ENCODE peak calls at places on chromosomes 6 and 20, in seven cellular contexts. T, R, B, Y, G, J and P are unnamed samples.
A peak's percentile ranks its signal among the peaks of the same experiment; 100 is the strongest.

GRCh38 chr20:33929917-33930316 is 63.8 kb upstream of the RALY start:
- DNase-seq in T (no peak), R (no peak), B (no peak), Y (no peak), G (no peak), J (no peak), P (no peak)

GRCh38 chr6:127290391-127290963 is 23.8 kb downstream of the RNF146 start:
- DNase-seq in T (no peak), R (no peak), B (no peak), Y (no peak), G (no peak), J (no peak), P (no peak)

GRCh38 chr6:1625352-1625773 is 15.6 kb downstream of the FOXC1 start:
- DNase-seq in T (no peak), R (no peak), B (no peak), Y (no peak), G (no peak), J (no peak), P (no peak)

GRCh38 chr20:47389867-47390347 is 33.4 kb upstream of the ZMYND8 start:
- DNase-seq in T (no peak), R (no peak), B (no peak), Y (no peak), G (no peak), J (peak; percentile 62), P (no peak)

GRCh38 chr6:22026160-22026678 is 270.6 kb downstream of the PRL start:
- DNase-seq in T (no peak), R (no peak), B (no peak), Y (no peak), G (no peak), J (no peak), P (no peak)

GRCh38 chr20:47964174-47964573 is 178.9 kb upstream of the SULF2 start:
- DNase-seq in T (no peak), R (no peak), B (no peak), Y (no peak), G (no peak), J (no peak), P (no peak)

GRCh38 chr20:61749406-61750075 is 316.1 kb downstream of the TAF4 start:
- DNase-seq in T (no peak), R (no peak), B (no peak), Y (no peak), G (no peak), J (no peak), P (no peak)

GRCh38 chr20:51500311-51500710 is 42.2 kb downstream of the NFATC2 start:
- DNase-seq in T (peak; percentile 62), R (no peak), B (no peak), Y (no peak), G (no peak), J (no peak), P (no peak)

GRCh38 chr6:107114872-107115694 is at the start of gene BEND3:
- DNase-seq in T (peak; percentile 47), R (peak; percentile 40), B (peak; percentile 23), Y (peak; percentile 32), G (peak; percentile 38), J (no peak), P (peak; percentile 70)

GRCh38 chr6:30075094-30075986 is at the start of gene RNF39:
- DNase-seq in T (no peak), R (no peak), B (peak; percentile 16), Y (no peak), G (peak; percentile 42), J (no peak), P (no peak)

GRCh38 chr20:62739581-62740285 is 31.1 kb downstream of the NTSR1 start:
- DNase-seq in T (peak; percentile 38), R (peak; percentile 20), B (peak; percentile 32), Y (no peak), G (peak; percentile 67), J (no peak), P (no peak)

GRCh38 chr20:48035961-48036731 is 250.9 kb upstream of the SULF2 start:
- DNase-seq in T (no peak), R (no peak), B (no peak), Y (no peak), G (no peak), J (no peak), P (no peak)

GRCh38 chr6:153130515-153131036 is 506 bp downstream of the RGS17 start:
- DNase-seq in T (no peak), R (no peak), B (no peak), Y (no peak), G (no peak), J (no peak), P (no peak)

GRCh38 chr6:103280417-103280816 is 1579.3 kb downstream of the HACE1 start:
- DNase-seq in T (no peak), R (no peak), B (no peak), Y (no peak), G (no peak), J (no peak), P (no peak)

GRCh38 chr20:34493646-34494045 is 22.6 kb upstream of the DYNLRB1 start:
- DNase-seq in T (no peak), R (no peak), B (no peak), Y (no peak), G (no peak), J (no peak), P (no peak)

GRCh38 chr6:131811510-131811909 is 3.7 kb downstream of the ENPP1 start:
- DNase-seq in T (no peak), R (no peak), B (no peak), Y (no peak), G (no peak), J (no peak), P (no peak)

GRCh38 chr20:32681175-32682084 is 7.7 kb upstream of the C20orf203 start:
- DNase-seq in T (no peak), R (no peak), B (no peak), Y (no peak), G (no peak), J (no peak), P (no peak)

GRCh38 chr20:64207641-64208590 is 43.7 kb downstream of the MYT1 start:
- DNase-seq in T (no peak), R (no peak), B (no peak), Y (no peak), G (no peak), J (no peak), P (no peak)

GRCh38 chr20:44720994-44721784 is 6.0 kb downstream of the CCN5 start:
- DNase-seq in T (no peak), R (no peak), B (no peak), Y (peak; percentile 66), G (no peak), J (no peak), P (peak; percentile 78)

GRCh38 chr20:46557231-46557956 is 6.9 kb upstream of the OCSTAMP start:
- DNase-seq in T (no peak), R (no peak), B (no peak), Y (no peak), G (no peak), J (no peak), P (no peak)

GRCh38 chr6:4176907-4177306 is 41.5 kb upstream of the ECI2 start:
- DNase-seq in T (no peak), R (no peak), B (no peak), Y (no peak), G (no peak), J (no peak), P (no peak)

GRCh38 chr6:137188855-137189254 is 15.4 kb upstream of the IL22RA2 start:
- DNase-seq in T (no peak), R (no peak), B (no peak), Y (no peak), G (no peak), J (no peak), P (no peak)

GRCh38 chr6:137182654-137183073 is 9.2 kb upstream of the IL22RA2 start:
- DNase-seq in T (no peak), R (no peak), B (no peak), Y (no peak), G (no peak), J (no peak), P (no peak)

GRCh38 chr6:137190710-137191109 is 17.3 kb upstream of the IL22RA2 start:
- DNase-seq in T (no peak), R (no peak), B (no peak), Y (peak; percentile 37), G (no peak), J (no peak), P (no peak)

GRCh38 chr6:137181876-137182653 is 8.6 kb upstream of the IL22RA2 start:
- DNase-seq in T (no peak), R (no peak), B (no peak), Y (no peak), G (no peak), J (no peak), P (no peak)

GRCh38 chr6:137185290-137185689 is 11.8 kb upstream of the IL22RA2 start:
- DNase-seq in T (no peak), R (no peak), B (no peak), Y (no peak), G (no peak), J (no peak), P (no peak)
- H3K9me3 ChIP-seq in T (no peaks in the 10 kb centered on the region), R (peaks cover 87% of the 10 kb centered on the region), B (peaks cover 2% of the 10 kb centered on the region), Y (peaks cover 69% of the 10 kb centered on the region), G (peaks cover 29% of the 10 kb centered on the region), J (peaks cover 26% of the 10 kb centered on the region), P (peaks cover 29% of the 10 kb centered on the region)

DNA sequence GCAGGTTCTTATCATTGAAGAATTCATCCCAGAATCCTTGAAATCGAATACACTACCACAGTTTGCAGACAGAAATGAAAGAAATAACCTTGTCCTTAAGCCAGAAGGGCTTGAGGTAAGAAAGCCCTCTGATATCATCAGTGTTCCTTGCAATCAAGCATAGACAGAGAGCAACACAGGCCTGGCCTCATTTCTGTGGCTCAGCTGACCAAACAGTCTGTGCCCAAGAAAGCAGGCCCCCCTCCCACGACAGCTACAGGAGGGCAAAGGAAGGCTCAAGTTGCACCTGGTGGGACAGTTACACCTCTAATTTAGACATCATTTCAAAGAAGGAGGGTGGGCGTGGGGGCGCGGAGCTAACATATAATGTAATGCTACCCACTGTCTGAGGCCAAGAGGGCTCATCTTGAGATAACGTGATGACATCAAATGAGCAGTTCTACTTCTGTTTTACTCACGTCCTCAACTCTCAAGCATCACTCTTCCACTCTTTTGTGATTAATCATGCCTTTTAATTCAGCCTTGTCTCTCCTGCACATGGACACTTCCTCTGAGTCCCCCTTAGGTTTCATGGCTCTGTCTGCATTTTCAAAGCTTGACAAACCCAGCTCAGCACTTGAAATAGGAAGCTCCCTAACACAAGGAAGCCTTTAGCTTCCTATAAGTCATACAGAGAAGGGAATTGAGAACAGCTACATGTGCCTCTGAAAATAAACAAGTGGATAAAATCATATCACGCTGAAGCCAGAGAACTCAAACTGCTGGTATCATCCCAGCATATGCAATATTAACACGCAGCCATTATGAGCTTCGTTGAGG is 21.4 kb downstream of the KIF16B start:
- DNase-seq in T (no peak), R (no peak), B (no peak), Y (no peak), G (no peak), J (no peak), P (no peak)
- H3K9me3 ChIP-seq in T (no peaks in the 10 kb centered on the region), R (no peaks in the 10 kb centered on the region), B (no peaks in the 10 kb centered on the region), Y (no peaks in the 10 kb centered on the region), G (no peaks in the 10 kb centered on the region), J (no peaks in the 10 kb centered on the region), P (peaks cover 4% of the 10 kb centered on the region)

DNA sequence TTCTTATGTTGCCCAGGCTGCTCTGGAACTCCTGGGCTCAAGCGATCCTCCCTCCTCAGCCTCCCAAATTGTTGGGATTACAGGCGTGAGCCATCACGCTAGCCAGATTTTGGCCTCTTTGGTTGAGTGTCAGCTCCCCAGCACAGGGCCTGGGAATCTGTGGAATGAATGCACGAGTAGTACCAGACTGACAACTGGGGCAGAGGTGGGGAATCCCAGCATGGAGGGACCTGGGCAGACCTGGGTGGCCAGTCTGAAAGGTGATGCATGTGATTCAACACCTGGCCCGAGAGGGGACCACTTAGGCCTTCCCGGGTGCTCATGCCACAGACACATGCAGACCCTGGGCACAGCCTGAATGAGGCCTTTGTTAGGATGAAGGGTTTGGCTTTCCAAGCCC is 19.0 kb upstream of the TFAP2C start:
- DNase-seq in T (no peak), R (no peak), B (no peak), Y (no peak), G (no peak), J (no peak), P (no peak)
- H3K9me3 ChIP-seq in T (no peaks in the 10 kb centered on the region), R (no peaks in the 10 kb centered on the region), B (no peaks in the 10 kb centered on the region), Y (no peaks in the 10 kb centered on the region), G (no peaks in the 10 kb centered on the region), J (no peaks in the 10 kb centered on the region), P (no peaks in the 10 kb centered on the region)

GRCh38 chr20:59720013-59720412 is 115.7 kb downstream of the PHACTR3 start:
- DNase-seq in T (no peak), R (no peak), B (no peak), Y (no peak), G (no peak), J (no peak), P (peak; percentile 27)
- H3K9me3 ChIP-seq in T (no peaks in the 10 kb centered on the region), R (no peaks in the 10 kb centered on the region), B (no peaks in the 10 kb centered on the region), Y (no peaks in the 10 kb centered on the region), G (no peaks in the 10 kb centered on the region), J (no peaks in the 10 kb centered on the region), P (no peaks in the 10 kb centered on the region)